ENCODE peak calls at places on chromosomes 1 and 21, in eight cellular contexts. L is mucosa of descending colon, R is tibial artery, H is IMR-90, J is stomach, A is H1, X is fibroblast of lung, I is right atrium auricular region. P is an unnamed sample. For H3K4me1, the result is how much of the 10 kb centered on the place peaks cover.

GRCh38 chr1:61424382-61424781 is 300.6 kb downstream of the TM2D1 start:
- DNase-seq in H (no peak), A (no peak), I (no peak), R (no peak), L (no peak), X (no peak), J (no peak), P (no peak)

GRCh38 chr1:58896211-58897183 is 112.7 kb upstream of the JUN start:
- DNase-seq in H (no peak), J (peak), X (no peak), A (no peak), I (no peak), R (peak), L (peak), P (no peak)

GRCh38 chr1:28087614-28088167 is 719 bp downstream of the EYA3 start:
- DNase-seq in X (no peak), R (no peak), H (peak), L (no peak), I (no peak), J (no peak), A (no peak), P (no peak)

GRCh38 chr21:35232545-35233176 is 183.6 kb upstream of the RUNX1 start:
- DNase-seq in X (peak), A (no peak), L (no peak), R (no peak), H (peak), J (peak), I (no peak), P (no peak)

GRCh38 chr1:93713247-93713764 is 31.7 kb upstream of the BCAR3 start:
- DNase-seq in I (no peak), L (no peak), R (no peak), J (no peak), X (no peak), H (no peak), A (no peak), P (no peak)

GRCh38 chr1:161484613-161485012 is 20.6 kb upstream of the FCGR2A start:
- DNase-seq in J (no peak), I (no peak), R (no peak), L (no peak), H (no peak), X (no peak), A (no peak), P (no peak)

GRCh38 chr1:244836135-244836521 is 670 bp downstream of the COX20 start:
- DNase-seq in R (no peak), A (no peak), L (no peak), X (peak), I (no peak), J (no peak), H (peak), P (no peak)

GRCh38 chr1:29912413-29912812 is 676.1 kb downstream of the PTPRU start:
- DNase-seq in L (no peak), H (peak), I (no peak), X (peak), A (no peak), R (no peak), J (no peak), P (no peak)

GRCh38 chr1:229318056-229318455 is 24.8 kb downstream of the CCSAP start:
- DNase-seq in L (no peak), A (no peak), X (peak), J (no peak), H (peak), I (no peak), R (no peak), P (no peak)

GRCh38 chr1:169527461-169528213 is 41.9 kb upstream of the SLC19A2 start:
- DNase-seq in A (no peak), L (no peak), I (no peak), R (no peak), H (peak), X (peak), J (no peak), P (no peak)

GRCh38 chr1:65359888-65360287 is 50.5 kb downstream of the DNAJC6 start:
- DNase-seq in I (no peak), H (no peak), A (no peak), R (no peak), J (no peak), X (no peak), L (no peak), P (no peak)

GRCh38 chr21:15057290-15057689 is 7.5 kb downstream of the NRIP1 start:
- DNase-seq in I (no peak), J (no peak), R (no peak), L (peak), A (no peak), X (no peak), H (no peak), P (no peak)

GRCh38 chr21:15061284-15061683 is 3.5 kb downstream of the NRIP1 start:
- DNase-seq in A (no peak), J (no peak), H (no peak), R (no peak), L (no peak), X (no peak), I (no peak), P (no peak)

GRCh38 chr21:15060776-15061175 is 4.0 kb downstream of the NRIP1 start:
- DNase-seq in H (peak), I (no peak), A (no peak), R (no peak), J (no peak), L (no peak), X (peak), P (no peak)

GRCh38 chr21:15058718-15059316 is 6.0 kb downstream of the NRIP1 start:
- DNase-seq in I (no peak), L (no peak), H (peak), A (no peak), X (peak), J (no peak), R (no peak), P (no peak)

DNA sequence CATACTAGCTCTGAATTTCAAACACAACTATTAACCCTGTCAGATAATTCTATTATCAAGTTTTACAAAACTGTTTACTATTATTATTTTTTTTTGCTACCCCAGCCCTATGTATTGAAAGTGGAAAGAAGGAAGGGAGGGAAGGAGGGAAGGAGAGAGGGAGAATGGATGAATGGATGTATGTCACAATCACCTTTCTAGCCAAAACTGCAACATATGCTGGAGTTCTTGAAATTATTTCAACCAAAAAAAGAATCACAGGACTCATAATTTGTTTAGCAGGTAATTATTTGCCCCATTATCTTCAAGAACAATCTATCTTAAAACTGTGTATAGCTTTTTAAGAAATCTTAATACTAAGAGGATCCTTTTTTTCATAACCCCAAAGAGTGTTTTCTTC is 5.4 kb downstream of the NRIP1 start:
- DNase-seq in J (no peak), R (no peak), H (no peak), L (no peak), A (no peak), I (no peak), X (no peak), P (no peak)
- H3K4me1 ChIP-seq in J (half or more), R (half or more), H (under half), L (half or more), A (under half), I (under half), X (under half), P (under half)

GRCh38 chr1:86914635-86914997 is at the start of gene HS2ST1:
- DNase-seq in L (no peak), H (no peak), J (no peak), R (no peak), X (no peak), A (no peak), I (no peak), P (no peak)

GRCh38 chr1:86913399-86913895 is 479 bp downstream of the SELENOF start:
- DNase-seq in H (peak), X (no peak), I (no peak), A (no peak), L (no peak), R (no peak), J (peak), P (peak)

GRCh38 chr1:86912501-86912900 is 1.4 kb downstream of the SELENOF start:
- DNase-seq in H (peak), X (no peak), J (no peak), I (no peak), A (no peak), L (no peak), R (no peak), P (no peak)

GRCh38 chr1:86914998-86915736 is 732 bp downstream of the HS2ST1 start:
- DNase-seq in R (peak), A (peak), X (peak), L (peak), H (peak), J (peak), I (peak), P (peak)

GRCh38 chr1:86913896-86914634 is at the start of gene SELENOF:
- DNase-seq in I (peak), A (peak), R (peak), J (peak), X (peak), H (peak), L (peak), P (peak)
- H3K4me1 ChIP-seq in I (under half), A (under half), R (under half), J (half or more), X (under half), H (under half), L (under half), P (under half)

DNA sequence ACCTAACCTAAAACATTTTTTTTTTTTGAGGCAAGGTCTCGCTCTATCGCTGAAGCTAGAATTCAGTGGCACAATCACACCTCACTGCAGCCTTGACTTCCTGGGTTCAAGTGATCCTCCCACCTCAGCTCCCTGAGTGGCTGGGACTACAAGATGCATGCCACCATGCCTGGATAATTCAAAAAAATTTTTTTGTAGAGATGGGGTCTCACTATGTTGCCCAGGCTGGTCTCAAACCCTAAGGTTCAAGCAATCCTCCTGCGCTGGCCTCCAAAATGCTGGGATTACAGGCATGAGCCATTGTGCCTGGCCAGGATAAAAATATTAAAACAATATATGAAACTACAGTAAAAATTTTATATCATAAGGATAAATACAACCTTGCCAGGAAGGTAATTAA is 4.9 kb downstream of the LIX1L start:
- DNase-seq in A (no peak), L (no peak), I (no peak), H (no peak), X (no peak), J (no peak), R (no peak), P (no peak)
- H3K4me1 ChIP-seq in A (under half), L (under half), I (under half), H (under half), X (under half), J (half or more), R (half or more), P (under half)

DNA sequence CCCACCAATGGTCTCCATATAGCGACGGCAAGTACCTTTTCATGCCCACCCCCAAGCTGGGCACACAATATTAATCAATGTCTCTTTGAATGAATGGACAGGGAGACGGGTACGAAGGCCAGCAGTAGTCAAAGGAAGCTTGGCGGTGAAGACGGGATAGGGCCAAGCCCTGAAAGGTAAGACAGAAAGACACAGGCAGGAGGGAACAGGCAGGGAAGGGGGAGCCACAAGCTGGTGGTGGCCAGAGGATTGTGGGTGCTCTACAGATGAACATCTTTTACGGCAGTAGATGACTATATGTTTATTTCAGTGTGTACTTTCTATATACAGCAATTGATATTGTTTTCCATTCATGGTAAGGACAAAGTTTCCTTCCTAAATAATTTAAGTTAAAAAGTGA is 16.3 kb downstream of the CAPZB start:
- DNase-seq in A (no peak), J (no peak), L (no peak), R (no peak), I (no peak), X (no peak), H (no peak), P (no peak)
- H3K4me1 ChIP-seq in A (under half), J (half or more), L (half or more), R (half or more), I (under half), X (under half), H (under half), P (half or more)